ENCODE peak calls at places on chromosomes 1 and 21, in seven cellular contexts. K, J, Z, R, V, P and U are unnamed samples.

GRCh38 chr21:41705546-41706262 is 61.1 kb downstream of the RIPK4 start:
- DNase-seq in V (no peak), R (no peak), Z (no peak), K (no peak), P (no peak), J (no peak), U (no peak)

GRCh38 chr21:43352568-43353281 is 74.2 kb downstream of the SIK1 start:
- DNase-seq in J (no peak), V (no peak), P (no peak), K (peak; percentile 34), R (no peak), Z (no peak), U (peak; percentile 99)

GRCh38 chr21:35291963-35292627 is 243.0 kb upstream of the RUNX1 start:
- DNase-seq in V (no peak), P (no peak), K (no peak), R (no peak), Z (no peak), J (no peak), U (no peak)

GRCh38 chr21:44455524-44456206 is 355 bp downstream of the LRRC3 start:
- DNase-seq in V (no peak), R (peak; percentile 78), P (peak; percentile 62), K (no peak), Z (no peak), J (peak; percentile 14), U (no peak)

GRCh38 chr1:91697322-91698260 is 188.4 kb downstream of the TGFBR3 start:
- DNase-seq in V (no peak), K (peak; percentile 19), J (peak; percentile 17), R (no peak), P (no peak), Z (no peak), U (no peak)

GRCh38 chr1:33473900-33474299 is 1.5 kb downstream of the ZSCAN20 start:
- DNase-seq in J (no peak), P (no peak), Z (no peak), R (no peak), K (no peak), V (peak; percentile 30), U (no peak)

GRCh38 chr1:119001181-119002018 is 13.3 kb upstream of the TBX15 start:
- DNase-seq in P (no peak), V (no peak), Z (no peak), R (peak; percentile 67), J (no peak), K (no peak), U (no peak)

GRCh38 chr1:164704954-164705353 is 146.0 kb downstream of the PBX1 start:
- DNase-seq in J (no peak), Z (no peak), P (no peak), R (no peak), V (no peak), K (no peak), U (no peak)

GRCh38 chr1:13754510-13755103 is 54.6 kb downstream of the PRDM2 start:
- DNase-seq in Z (no peak), J (no peak), R (no peak), P (no peak), K (no peak), V (no peak), U (no peak)

GRCh38 chr21:14711287-14711686 is 165.2 kb upstream of the SAMSN1 start:
- DNase-seq in P (no peak), K (no peak), J (no peak), Z (no peak), V (no peak), R (no peak), U (no peak)

DNA sequence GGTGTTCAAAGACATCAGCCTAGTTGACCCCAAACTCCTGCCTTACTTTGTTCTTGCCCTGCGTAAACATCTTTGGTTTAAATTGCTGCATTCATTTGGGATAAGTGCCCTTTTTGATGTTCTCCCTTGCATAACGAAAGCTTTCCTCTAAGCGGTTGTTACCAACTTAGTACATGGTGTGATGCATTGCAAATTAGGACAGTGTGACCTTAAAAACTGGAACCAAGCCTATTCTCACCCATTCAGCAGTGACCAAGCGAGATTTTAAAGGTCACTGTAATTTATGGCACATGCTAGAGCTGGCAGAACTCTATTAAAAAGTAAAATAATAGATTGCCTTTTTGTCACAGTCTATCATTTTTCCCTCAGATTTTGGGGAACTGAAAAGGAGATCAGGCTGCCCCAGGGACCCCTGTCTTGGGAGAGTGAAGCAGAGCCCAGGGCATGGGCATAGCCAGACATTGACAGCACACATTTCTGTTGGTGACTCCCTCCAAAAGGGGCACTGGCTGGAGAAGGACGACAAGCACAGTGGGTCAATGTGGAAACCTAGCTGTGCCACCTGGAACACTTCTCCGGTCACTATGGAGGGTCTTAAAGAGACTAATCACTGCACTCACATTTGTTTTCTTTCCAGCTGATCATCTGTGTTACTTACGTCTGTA is 63.9 kb downstream of the KCNK1 start:
- DNase-seq in K (no peak), J (no peak), V (no peak), R (no peak), P (no peak), Z (no peak), U (no peak)
- H3K27ac ChIP-seq in K (no peak overlapping the region), J (no peak overlapping the region), V (peak overlapping the region; percentile 73), R (no peak overlapping the region), P (no peak overlapping the region), Z (peak overlapping the region; percentile 93), U (no peak overlapping the region)

GRCh38 chr1:5709976-5710375 is 282.2 kb downstream of the NPHP4 start:
- DNase-seq in K (no peak), J (no peak), R (peak; percentile 39), P (no peak), Z (no peak), V (no peak), U (peak; percentile 49)

GRCh38 chr1:5706239-5706638 is 286.0 kb downstream of the NPHP4 start:
- DNase-seq in V (no peak), K (no peak), Z (no peak), R (no peak), J (no peak), P (no peak), U (no peak)

GRCh38 chr1:5709461-5709860 is 282.8 kb downstream of the NPHP4 start:
- DNase-seq in R (peak; percentile 30), K (no peak), P (no peak), V (no peak), Z (no peak), J (no peak), U (no peak)

GRCh38 chr1:5707566-5708178 is 284.6 kb downstream of the NPHP4 start:
- DNase-seq in Z (no peak), P (peak; percentile 60), R (peak; percentile 65), K (no peak), V (no peak), J (no peak), U (no peak)

DNA sequence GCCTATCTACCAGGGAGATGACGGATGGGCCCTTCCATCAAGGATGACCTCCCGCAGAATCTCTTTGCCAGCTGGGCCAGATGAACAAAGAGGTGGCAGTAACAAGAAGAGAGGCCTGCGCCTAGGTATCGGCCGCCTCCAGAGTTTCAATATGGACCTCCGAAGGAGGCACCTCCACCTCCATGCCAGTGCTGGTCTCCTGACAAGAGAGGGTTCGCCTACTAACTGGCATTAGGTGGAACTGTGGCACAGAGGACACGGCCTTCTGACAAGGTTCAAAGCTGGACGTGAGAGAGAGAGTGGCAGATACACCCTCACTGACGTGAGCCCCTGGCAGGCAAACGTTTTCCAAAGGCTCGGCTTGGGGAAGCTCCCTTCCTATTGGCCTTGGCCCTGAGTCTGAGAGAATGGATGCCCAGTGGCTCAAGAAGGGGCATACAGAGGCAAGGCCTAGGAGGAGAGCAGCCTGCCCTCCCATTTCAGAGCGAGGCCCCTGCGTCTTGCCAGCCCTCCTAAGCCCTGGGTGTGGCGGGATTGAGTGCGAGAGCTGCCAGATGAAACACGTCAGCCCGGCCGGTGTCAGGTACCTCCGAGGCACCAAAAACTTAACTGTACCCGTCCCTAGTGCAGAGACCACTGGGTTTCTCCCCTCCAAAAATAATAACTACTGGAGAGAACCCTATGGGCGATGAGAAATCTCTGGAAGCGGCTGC is 283.8 kb downstream of the NPHP4 start:
- DNase-seq in R (peak; percentile 26), V (no peak), P (no peak), J (no peak), Z (no peak), K (no peak), U (no peak)
- H3K27ac ChIP-seq in R (no peak overlapping the region), V (no peak overlapping the region), P (no peak overlapping the region), J (no peak overlapping the region), Z (no peak overlapping the region), K (no peak overlapping the region), U (no peak overlapping the region)

DNA sequence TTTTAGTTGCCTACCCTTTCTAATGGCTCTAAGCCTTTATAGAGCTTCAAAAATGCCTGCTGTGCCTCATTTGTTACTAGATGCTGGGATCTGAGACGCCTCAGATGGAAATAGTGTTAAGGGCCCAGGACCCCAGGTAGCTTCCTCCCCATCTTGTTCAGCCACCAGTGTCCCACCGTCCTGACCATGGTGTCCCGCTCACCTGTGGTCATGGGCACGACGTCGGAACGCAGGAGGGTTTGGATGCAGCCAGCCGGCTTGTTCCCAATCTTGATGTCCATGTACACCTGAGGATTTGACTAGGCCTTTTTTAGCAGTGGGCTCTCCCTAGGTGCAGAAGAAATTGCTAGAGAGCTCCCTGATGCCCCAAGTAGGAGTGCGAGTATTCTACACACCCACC is 31.1 kb downstream of the PABPC4 start:
- DNase-seq in Z (no peak), K (no peak), J (no peak), V (no peak), P (no peak), R (no peak), U (peak; percentile 10)
- H3K27ac ChIP-seq in Z (no peak overlapping the region), K (no peak overlapping the region), J (no peak overlapping the region), V (no peak overlapping the region), P (no peak overlapping the region), R (no peak overlapping the region), U (no peak overlapping the region)

GRCh38 chr1:237004116-237004515 is at the start of gene MT1HL1:
- DNase-seq in J (no peak), R (no peak), K (no peak), P (no peak), V (no peak), Z (no peak), U (no peak)

GRCh38 chr1:237012361-237012760 is 8.1 kb upstream of the MT1HL1 start:
- DNase-seq in K (no peak), Z (no peak), J (no peak), P (no peak), V (no peak), R (no peak), U (no peak)

GRCh38 chr1:237005674-237006073 is 1.4 kb upstream of the MT1HL1 start:
- DNase-seq in V (no peak), P (no peak), Z (no peak), K (no peak), R (no peak), J (no peak), U (no peak)

GRCh38 chr1:237011432-237011831 is 7.2 kb upstream of the MT1HL1 start:
- DNase-seq in K (no peak), J (no peak), P (no peak), V (no peak), Z (no peak), R (no peak), U (no peak)

DNA sequence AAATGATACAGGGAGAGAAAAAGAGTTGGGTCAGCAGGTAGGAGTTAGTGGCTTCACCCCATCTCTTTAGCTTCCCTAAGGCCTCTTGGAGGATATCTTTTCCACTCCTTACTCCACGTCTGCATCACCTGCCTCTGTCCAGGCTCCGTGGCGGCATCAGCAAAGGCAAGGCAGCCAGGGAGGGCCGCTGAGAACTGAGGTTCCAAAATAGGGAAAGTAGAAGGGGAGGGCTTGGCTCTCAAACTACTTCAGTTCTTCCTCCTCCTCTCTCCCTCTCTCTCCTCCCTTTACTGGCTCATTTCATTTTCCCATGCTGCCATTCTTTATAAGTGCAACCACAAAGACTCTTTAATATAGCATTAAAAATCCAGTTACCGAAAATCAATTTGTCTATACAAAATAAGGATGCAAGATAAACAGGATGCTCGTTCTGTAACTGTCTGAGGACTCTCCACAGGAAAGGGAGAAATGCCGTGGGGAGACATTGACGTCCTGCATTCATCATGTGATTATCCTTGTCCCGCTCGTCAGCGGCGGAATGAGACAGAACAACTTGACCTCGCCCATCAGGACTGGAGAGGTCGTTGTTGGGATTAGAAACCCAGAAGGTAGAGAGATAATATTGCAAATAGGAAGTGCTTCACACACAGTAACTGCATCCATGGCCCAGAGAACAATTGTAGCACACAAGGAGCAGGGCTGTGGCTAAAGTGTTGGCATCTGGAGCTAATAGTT is 3.1 kb upstream of the MT1HL1 start:
- DNase-seq in R (no peak), K (no peak), V (no peak), J (no peak), P (no peak), Z (no peak), U (no peak)
- H3K27ac ChIP-seq in R (no peak overlapping the region), K (no peak overlapping the region), V (peak overlapping the region; percentile 69), J (no peak overlapping the region), P (no peak overlapping the region), Z (peak overlapping the region; percentile 96), U (no peak overlapping the region)